ENCODE peak calls at places on chromosomes 1 and 21, in seven cellular contexts. I is AG09309, A is heart left ventricle, P is AG09319, C is WTC11, S is ovary, X is choroid plexus epithelial cell. Y is an unnamed sample.

GRCh38 chr21:41557884-41558283 is 49.9 kb upstream of the TMPRSS2 start:
- DNase-seq in C (no peak), P (no peak), A (no peak), I (no peak), S (no peak), X (no peak), Y (no peak)

GRCh38 chr1:115313173-115313572 is 24.9 kb downstream of the NGF start:
- DNase-seq in A (no peak), P (no peak), S (no peak), I (no peak), X (no peak), C (no peak), Y (no peak)

GRCh38 chr1:18230840-18231239 is 123.2 kb downstream of the IGSF21 start:
- DNase-seq in I (no peak), X (no peak), C (no peak), S (no peak), P (no peak), A (no peak), Y (no peak)

GRCh38 chr1:241551759-241552638 is 19.8 kb downstream of the KMO start:
- DNase-seq in S (no peak), P (no peak), I (no peak), A (peak; percentile 42), X (no peak), C (no peak), Y (no peak)

GRCh38 chr1:3029991-3030662 is 8.9 kb downstream of the ACTRT2 start:
- DNase-seq in P (no peak), I (no peak), A (peak; percentile 17), S (no peak), C (no peak), X (no peak), Y (no peak)

GRCh38 chr1:76799700-76800099 is 67.6 kb upstream of the ST6GALNAC5 start:
- DNase-seq in I (no peak), C (no peak), S (no peak), P (no peak), A (no peak), X (no peak), Y (no peak)

GRCh38 chr1:90726716-90727480 is 9.8 kb upstream of the BARHL2 start:
- DNase-seq in S (no peak), A (no peak), P (no peak), I (no peak), C (no peak), X (no peak), Y (no peak)

GRCh38 chr1:119884700-119885099 is 11.6 kb downstream of the ADAM30 start:
- DNase-seq in A (no peak), X (peak; percentile 27), P (no peak), S (no peak), C (no peak), I (no peak), Y (no peak)

GRCh38 chr1:17198476-17199258 is 6.3 kb upstream of the PADI1 start:
- DNase-seq in P (no peak), X (no peak), A (no peak), S (no peak), C (no peak), I (no peak), Y (no peak)

GRCh38 chr1:15616704-15617172 is 520 bp upstream of the DDI2 start:
- DNase-seq in P (no peak), S (peak; percentile 43), X (peak; percentile 51), C (no peak), A (peak; percentile 25), I (no peak), Y (no peak)

GRCh38 chr1:247829651-247830050 is 5.7 kb upstream of the OR14A16 start:
- DNase-seq in I (no peak), P (no peak), A (no peak), C (no peak), X (no peak), S (no peak), Y (no peak)

GRCh38 chr1:214718724-214719123 is 115.7 kb downstream of the CENPF start:
- DNase-seq in C (no peak), A (no peak), I (no peak), P (no peak), X (peak; percentile 51), S (no peak), Y (peak; percentile 68)

DNA sequence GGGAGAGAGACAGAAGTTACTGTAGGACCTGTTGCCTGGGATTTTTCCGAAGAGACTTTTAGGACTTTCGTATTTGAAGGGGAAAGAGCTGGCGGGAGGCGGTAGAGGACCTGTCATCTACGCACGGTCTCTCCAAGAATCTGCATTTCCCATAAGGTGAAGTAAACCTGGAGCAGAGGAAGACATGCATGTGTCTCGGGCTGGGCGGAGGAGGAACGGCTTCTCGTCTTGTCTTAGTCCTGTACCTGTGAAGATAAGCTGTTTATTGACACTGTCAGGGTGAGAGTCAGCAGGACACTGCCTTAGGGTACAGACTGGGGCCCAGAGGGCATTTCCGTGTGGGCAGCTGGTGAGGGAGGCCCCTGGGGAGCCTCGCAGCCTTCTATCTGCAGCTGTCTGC is 123.4 kb upstream of the COL6A1 start:
- DNase-seq in I (no peak), X (no peak), A (no peak), P (no peak), S (no peak), C (no peak), Y (no peak)
- TF ChIP-seq CTCF in I (no peak), X (no peak), A (no peak), P (no peak), S (no peak), C (no peak), Y (no peak)

GRCh38 chr1:208475951-208476824 is 232.0 kb upstream of the PLXNA2 start:
- DNase-seq in S (peak; percentile 61), I (no peak), A (peak; percentile 31), P (no peak), C (peak; percentile 40), X (peak; percentile 26), Y (no peak)
- TF ChIP-seq CTCF in S (peak; percentile 66), I (peak; percentile 39), A (peak; percentile 35), P (peak; percentile 26), C (no peak), X (peak; percentile 36), Y (peak; percentile 11)

GRCh38 chr1:31714442-31715096 is 10.8 kb upstream of the COL16A1 start:
- DNase-seq in P (no peak), X (peak; percentile 63), C (peak; percentile 78), I (no peak), A (peak; percentile 77), S (peak; percentile 95), Y (no peak)
- TF ChIP-seq CTCF in P (peak; percentile 61), X (peak; percentile 61), C (no peak), I (peak; percentile 59), A (peak; percentile 53), S (no peak), Y (no peak)

GRCh38 chr21:35674895-35675470 is 385.3 kb downstream of the SETD4 start:
- DNase-seq in P (no peak), X (peak; percentile 24), I (no peak), A (no peak), S (no peak), C (no peak), Y (no peak)
- TF ChIP-seq CTCF in P (no peak), X (peak; percentile 17), I (no peak), A (no peak), S (no peak), C (no peak), Y (no peak)

GRCh38 chr1:113714606-113715269 is 44.5 kb downstream of the PHTF1 start:
- DNase-seq in X (no peak), C (no peak), I (no peak), S (no peak), A (no peak), P (no peak), Y (no peak)
- TF ChIP-seq CTCF in X (no peak), C (no peak), I (no peak), S (no peak), A (peak; percentile 7), P (no peak), Y (no peak)

GRCh38 chr1:55584521-55585401 is 369.6 kb upstream of the USP24 start:
- DNase-seq in S (peak; percentile 55), I (peak; percentile 16), X (peak; percentile 58), P (peak; percentile 64), A (no peak), C (no peak), Y (peak; percentile 55)
- TF ChIP-seq CTCF in S (no peak), I (peak; percentile 24), X (peak; percentile 34), P (peak; percentile 32), A (no peak), C (no peak), Y (no peak)

DNA sequence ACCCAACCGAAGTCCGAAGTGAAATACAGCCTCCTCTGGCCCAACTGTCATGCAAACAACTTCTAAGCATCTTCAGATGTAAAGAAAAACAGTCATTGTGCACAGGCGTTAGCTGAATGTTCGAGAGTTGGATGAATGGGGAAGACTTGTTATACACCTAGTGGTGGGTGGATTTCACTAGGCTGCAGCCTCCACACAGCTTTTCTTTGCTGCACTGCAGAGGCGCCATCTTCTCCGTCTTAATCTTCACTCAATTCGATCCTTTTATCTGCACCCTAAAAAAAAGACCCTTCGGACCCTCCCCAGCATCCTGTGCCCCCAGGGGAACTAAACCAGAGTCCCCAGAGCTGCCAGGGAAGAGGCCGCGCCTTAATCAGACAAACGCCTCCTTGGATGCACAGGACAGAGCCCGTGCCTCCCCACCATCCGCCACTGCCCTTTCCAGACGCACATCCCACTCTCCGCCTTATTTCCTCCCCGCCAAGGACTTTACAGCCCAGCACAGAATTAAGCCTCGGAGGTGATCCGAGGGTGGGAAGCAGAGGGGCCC is 1.4 kb downstream of the APP start:
- DNase-seq in A (peak; percentile 49), I (no peak), P (no peak), C (no peak), S (peak; percentile 30), X (peak; percentile 88), Y (peak; percentile 69)
- TF ChIP-seq CTCF in A (peak; percentile 23), I (peak; percentile 51), P (peak; percentile 43), C (no peak), S (no peak), X (peak; percentile 74), Y (no peak)

Y was measured in MCF 10A.